ENCODE peak calls at places on chromosomes 11 and 22, in ten cellular contexts. E is stimulated activated CD8-positive, alpha-beta memory T cell treated with anti-CD3 and anti-CD28 coated beads, Interleukin-2, amount 100 ng/mL, for 1 hour; R is activated CD8-positive, alpha-beta memory T cell treated with anti-CD3 and anti-CD28 coated beads, Interleukin-2, amount 50 U/mL, for 48 hours; Z is HFFc6; V is iris pigment epithelial cell; I is EH; J is naive thymus-derived CD4-positive, alpha-beta T cell; X is T-helper 2 cell; M is NCI-H2171; W is GM19239. Y is an unnamed sample.

GRCh38 chr11:44199298-44199697 is 103.8 kb downstream of the EXT2 start:
- DNase-seq in J (no peak), Z (no peak), R (no peak), E (no peak), W (no peak), I (no peak), X (no peak), V (no peak), M (no peak), Y (no peak)

GRCh38 chr11:61888043-61888442 is 3.3 kb downstream of the FADS3 start:
- DNase-seq in E (no peak), W (no peak), I (peak; percentile 98), X (no peak), Z (peak; percentile 94), M (no peak), V (peak; percentile 88), R (no peak), J (no peak), Y (peak; percentile 80)

GRCh38 chr11:22558638-22559037 is 67.0 kb downstream of the FANCF start:
- DNase-seq in V (peak; percentile 5), M (peak; percentile 95), I (peak; percentile 5), Z (no peak), W (no peak), E (no peak), R (no peak), J (no peak), X (no peak), Y (no peak)

GRCh38 chr11:122293298-122294023 is 177.4 kb upstream of the BLID start:
- DNase-seq in V (peak; percentile 4), I (peak; percentile 11), W (no peak), X (no peak), E (no peak), Z (peak; percentile 8), R (no peak), J (no peak), M (no peak), Y (no peak)

GRCh38 chr11:3001496-3001895 is 9.4 kb upstream of the NAP1L4 start:
- DNase-seq in E (no peak), W (no peak), Z (no peak), R (no peak), M (no peak), V (no peak), X (no peak), J (no peak), I (no peak), Y (no peak)

GRCh38 chr22:39545310-39546063 is 12.9 kb upstream of the RPS19BP1 start:
- DNase-seq in I (peak; percentile 22), V (no peak), X (peak; percentile 31), Z (no peak), R (peak; percentile 87), E (peak; percentile 56), M (no peak), J (peak; percentile 63), W (no peak), Y (no peak)

GRCh38 chr11:134369656-134370525 is 38.1 kb downstream of the GLB1L2 start:
- DNase-seq in R (no peak), J (no peak), Z (no peak), I (no peak), V (no peak), M (no peak), E (no peak), X (no peak), W (no peak), Y (no peak)

GRCh38 chr11:110755961-110756360 is 43.7 kb upstream of the ARHGAP20 start:
- DNase-seq in I (peak; percentile 24), W (no peak), V (no peak), M (peak; percentile 48), R (no peak), X (no peak), E (no peak), J (no peak), Z (no peak), Y (no peak)

GRCh38 chr11:34915136-34916013 is 804 bp downstream of the APIP start:
- DNase-seq in X (no peak), J (no peak), E (peak; percentile 0), M (peak; percentile 65), V (peak; percentile 42), R (no peak), W (no peak), I (peak; percentile 54), Z (peak; percentile 5), Y (no peak)

GRCh38 chr22:33699176-33699575 is 221.1 kb downstream of the LARGE1 start:
- DNase-seq in W (no peak), V (no peak), R (no peak), E (no peak), Z (no peak), J (no peak), M (no peak), I (no peak), X (no peak), Y (no peak)

GRCh38 chr11:133012803-133013202 is 519.5 kb downstream of the OPCML start:
- DNase-seq in X (no peak), W (no peak), E (no peak), I (no peak), M (no peak), Z (no peak), J (no peak), R (no peak), V (no peak), Y (no peak)

GRCh38 chr11:61378713-61379313 is 13.6 kb upstream of the TMEM216 start:
- DNase-seq in R (no peak), J (no peak), W (no peak), M (no peak), I (peak; percentile 96), X (no peak), V (peak; percentile 96), E (no peak), Z (peak; percentile 96), Y (no peak)

GRCh38 chr11:75383246-75383645 is 16.1 kb upstream of the RPS3 start:
- DNase-seq in R (no peak), E (no peak), W (no peak), J (peak; percentile 33), M (no peak), I (no peak), Z (no peak), X (peak; percentile 23), V (no peak), Y (no peak)

GRCh38 chr11:77559686-77560425 is 29.9 kb upstream of the AQP11 start:
- DNase-seq in I (peak; percentile 89), R (no peak), E (no peak), V (peak; percentile 97), X (no peak), Z (peak; percentile 92), J (no peak), W (no peak), M (no peak), Y (no peak)

GRCh38 chr11:126645206-126645605 is 289.7 kb downstream of the ST3GAL4 start:
- DNase-seq in J (no peak), W (no peak), I (peak; percentile 74), R (no peak), Z (no peak), M (no peak), V (no peak), E (no peak), X (no peak), Y (no peak)

GRCh38 chr11:66728760-66729385 is at the start of gene SPTBN2:
- DNase-seq in V (no peak), X (no peak), W (no peak), R (no peak), M (peak; percentile 36), I (no peak), Z (no peak), E (no peak), J (no peak), Y (no peak)

GRCh38 chr11:87213444-87213843 is 175.7 kb downstream of the TMEM135 start:
- DNase-seq in Z (no peak), E (no peak), R (no peak), J (no peak), V (no peak), X (no peak), W (no peak), I (no peak), M (no peak), Y (no peak)

GRCh38 chr11:72969894-72970335 is 155.7 kb downstream of the ATG16L2 start:
- DNase-seq in I (peak; percentile 89), W (peak; percentile 5), M (no peak), Z (peak; percentile 84), R (no peak), V (peak; percentile 89), X (no peak), J (no peak), E (no peak), Y (no peak)